ENCODE peak calls at places on chromosome 5, in six cellular contexts. G is mesothelial cell of epicardium, F is fibroblast of the aortic adventitia, X is GM12865, A is GM10248, R is uterus. I is an unnamed sample.

GRCh38 chr5:138662599-138662998 is 87.4 kb upstream of the HSPA9 start:
- DNase-seq in G (no peak), F (no peak), X (no peak), A (no peak), R (no peak), I (no peak)

GRCh38 chr5:93926831-93927600 is 185.6 kb upstream of the POU5F2 start:
- DNase-seq in G (no peak), F (no peak), X (no peak), A (no peak), R (no peak), I (no peak)

GRCh38 chr5:54329731-54330709 is 19.6 kb upstream of the ARL15 start:
- DNase-seq in G (no peak), F (peak), X (no peak), A (no peak), R (no peak), I (no peak)

GRCh38 chr5:89012361-89012760 is 129.4 kb upstream of the MEF2C start:
- DNase-seq in G (no peak), F (peak), X (no peak), A (no peak), R (no peak), I (no peak)

GRCh38 chr5:115543931-115544370 is 624 bp downstream of the FEM1C start:
- DNase-seq in G (peak), F (peak), X (peak), A (peak), R (peak), I (no peak)

GRCh38 chr5:143760137-143760505 is 51.8 kb upstream of the HMHB1 start:
- DNase-seq in G (no peak), F (no peak), X (peak), A (no peak), R (no peak), I (no peak)

GRCh38 chr5:170474489-170475266 is 29.1 kb upstream of the KCNIP1 start:
- DNase-seq in G (no peak), F (no peak), X (no peak), A (no peak), R (no peak), I (no peak)

GRCh38 chr5:1874348-1874747 is 8.4 kb downstream of the IRX4 start:
- DNase-seq in G (no peak), F (no peak), X (no peak), A (no peak), R (no peak), I (no peak)

GRCh38 chr5:141848771-141849370 is 29.3 kb downstream of the PCDH1 start:
- DNase-seq in G (no peak), F (peak), X (peak), A (peak), R (peak), I (no peak)

GRCh38 chr5:111901303-111901702 is 144.3 kb upstream of the NREP start:
- DNase-seq in G (no peak), F (no peak), X (peak), A (no peak), R (no peak), I (no peak)

GRCh38 chr5:96968614-96969013 is 32.7 kb downstream of the LNPEP start:
- DNase-seq in G (no peak), F (no peak), X (no peak), A (no peak), R (no peak), I (no peak)

GRCh38 chr5:10676946-10677345 is 84.1 kb downstream of the DAP start:
- DNase-seq in G (no peak), F (no peak), X (no peak), A (no peak), R (no peak), I (no peak)

GRCh38 chr5:15183520-15183919 is 311.9 kb upstream of the ANKH start:
- DNase-seq in G (no peak), F (peak), X (no peak), A (no peak), R (no peak), I (no peak)

GRCh38 chr5:71887680-71888079 is 168.6 kb downstream of the CARTPT start:
- DNase-seq in G (no peak), F (peak), X (peak), A (peak), R (no peak), I (no peak)

GRCh38 chr5:103706939-103707682 is 144.5 kb upstream of the NUDT12 start:
- DNase-seq in G (no peak), F (no peak), X (no peak), A (no peak), R (no peak), I (no peak)

GRCh38 chr5:128876848-128877387 is 88.4 kb upstream of the SLC27A6 start:
- DNase-seq in G (no peak), F (no peak), X (no peak), A (no peak), R (no peak), I (no peak)

GRCh38 chr5:36209664-36210063 is 32.1 kb downstream of the NADK2 start:
- DNase-seq in G (no peak), F (peak), X (no peak), A (no peak), R (no peak), I (no peak)

GRCh38 chr5:78974011-78974410 is 11.1 kb downstream of the ARSB start:
- DNase-seq in G (no peak), F (no peak), X (no peak), A (no peak), R (no peak), I (no peak)

GRCh38 chr5:160169326-160169725 is 50.1 kb upstream of the PWWP2A start:
- DNase-seq in G (no peak), F (peak), X (no peak), A (no peak), R (peak), I (no peak)

GRCh38 chr5:92378961-92379611 is 996.0 kb upstream of the ARRDC3 start:
- DNase-seq in G (no peak), F (no peak), X (no peak), A (no peak), R (no peak), I (no peak)

GRCh38 chr5:76602094-76602726 is 21.0 kb downstream of the F2RL2 start:
- DNase-seq in G (no peak), F (peak), X (no peak), A (no peak), R (no peak), I (no peak)

GRCh38 chr5:120632430-120632829 is 168.3 kb downstream of the PRR16 start:
- DNase-seq in G (no peak), F (no peak), X (no peak), A (no peak), R (no peak), I (no peak)

GRCh38 chr5:120631611-120632010 is 167.5 kb downstream of the PRR16 start:
- DNase-seq in G (no peak), F (no peak), X (no peak), A (no peak), R (no peak), I (no peak)

DNA sequence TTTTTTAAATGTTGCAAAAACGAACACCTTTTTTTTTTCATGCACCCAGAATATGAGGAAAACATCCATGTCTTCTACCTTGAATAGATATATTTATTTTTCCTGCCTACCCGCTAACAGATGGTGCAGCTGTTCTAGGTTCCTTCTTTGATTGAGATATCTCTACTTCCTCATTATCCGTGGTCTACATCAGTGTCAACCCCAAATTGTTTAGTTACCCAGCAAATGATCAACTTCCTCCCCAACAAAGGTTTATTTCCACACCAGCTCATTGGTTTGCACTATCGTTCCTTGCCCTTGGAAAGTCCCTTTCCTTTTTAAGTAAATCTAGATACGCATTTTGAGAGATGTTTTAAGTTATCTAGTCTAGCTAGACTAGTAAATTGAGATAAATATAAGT is 166.4 kb downstream of the PRR16 start:
- DNase-seq in G (no peak), F (no peak), X (no peak), A (no peak), R (no peak), I (no peak)
- TF ChIP-seq CTCF in G (no peak), F (no peak), X (no peak), A (no peak), R (no peak), I (no peak)

GRCh38 chr5:6822556-6823343 is 109.5 kb downstream of the TENT4A start:
- DNase-seq in G (no peak), F (no peak), X (peak), A (no peak), R (no peak), I (no peak)
- TF ChIP-seq CTCF in G (no peak), F (no peak), X (no peak), A (no peak), R (no peak), I (no peak)

GRCh38 chr5:52788505-52788821 is 747 bp downstream of the ITGA1 start:
- DNase-seq in G (no peak), F (no peak), X (no peak), A (no peak), R (no peak), I (no peak)

GRCh38 chr5:52787600-52788504 is at the start of the genes ITGA1 and PELO:
- DNase-seq in G (peak), F (peak), X (peak), A (peak), R (peak), I (peak)

GRCh38 chr5:52786391-52786790 is 1.3 kb upstream of the ITGA1 start:
- DNase-seq in G (no peak), F (no peak), X (no peak), A (no peak), R (no peak), I (no peak)

GRCh38 chr5:52789378-52789777 is 1.7 kb downstream of the ITGA1 start:
- DNase-seq in G (no peak), F (no peak), X (no peak), A (no peak), R (no peak), I (no peak)

GRCh38 chr5:52786937-52787599 is 648 bp upstream of the ITGA1 start:
- DNase-seq in G (no peak), F (peak), X (peak), A (peak), R (peak), I (no peak)
- TF ChIP-seq CTCF in G (no peak), F (peak), X (peak), A (peak), R (peak), I (peak)

GRCh38 chr5:31827862-31828261 is 188.9 kb downstream of the PDZD2 start:
- DNase-seq in G (no peak), F (no peak), X (no peak), A (no peak), R (no peak), I (no peak)

GRCh38 chr5:31825775-31826068 is 186.8 kb downstream of the PDZD2 start:
- DNase-seq in G (no peak), F (no peak), X (no peak), A (no peak), R (no peak), I (no peak)

GRCh38 chr5:31823477-31823876 is 184.5 kb downstream of the PDZD2 start:
- DNase-seq in G (no peak), F (no peak), X (no peak), A (no peak), R (no peak), I (no peak)

GRCh38 chr5:31819926-31820516 is 181.1 kb downstream of the PDZD2 start:
- DNase-seq in G (no peak), F (no peak), X (no peak), A (no peak), R (no peak), I (no peak)

DNA sequence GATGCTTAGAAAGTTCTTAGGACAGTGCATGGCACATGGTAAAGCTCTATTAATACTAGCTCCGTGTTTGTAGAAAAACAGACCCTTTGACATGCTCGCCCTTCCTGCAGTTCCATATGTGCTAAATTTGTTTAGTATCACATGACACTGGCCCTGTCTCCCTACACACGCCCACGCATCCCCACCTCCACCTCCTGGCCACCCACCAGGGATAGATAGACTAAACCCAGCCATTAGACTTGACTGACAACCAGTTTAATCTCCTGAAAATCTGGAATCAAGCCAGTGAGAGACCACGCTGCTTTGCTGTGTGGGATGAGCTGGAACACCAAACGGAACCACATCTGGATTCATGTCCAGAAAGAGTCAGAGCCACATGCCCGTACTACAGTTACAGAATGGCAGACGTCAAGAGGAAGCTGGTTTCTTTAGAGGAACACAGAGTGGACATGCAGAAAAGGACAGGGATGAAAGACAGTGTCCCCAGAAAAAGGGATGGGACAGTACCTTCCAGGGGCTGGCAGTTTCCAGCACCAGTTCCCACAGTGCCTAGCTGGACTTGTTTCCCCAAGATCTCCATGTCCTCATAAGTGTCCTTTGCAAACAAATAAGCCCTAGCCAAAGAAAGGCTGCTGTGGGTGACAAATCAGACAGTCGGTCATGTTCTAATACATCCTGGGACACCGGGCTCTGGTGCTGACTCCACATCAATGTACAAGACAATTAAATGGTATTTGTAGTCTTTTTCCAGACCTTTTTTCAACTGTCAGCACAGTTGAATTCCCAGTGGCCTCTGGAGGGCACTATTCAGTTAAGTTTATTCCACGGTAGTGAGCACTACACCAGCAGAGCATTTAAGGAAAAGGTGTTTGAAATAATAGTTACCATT is 186.2 kb downstream of the PDZD2 start:
- DNase-seq in G (peak), F (peak), X (peak), A (peak), R (peak), I (no peak)
- TF ChIP-seq CTCF in G (peak), F (peak), X (peak), A (peak), R (peak), I (peak)

I was measured in D721Med.